ENCODE peak calls at places on chromosomes 2 and 18, in five cellular contexts. U, O, T, L and I are unnamed samples.

GRCh38 chr2:70344195-70344594 is 42.3 kb upstream of the FAM136A start:
- DNase-seq in U (no peak), O (peak; percentile 89), T (no peak), L (no peak), I (no peak)

GRCh38 chr2:212005077-212005671 is 533.4 kb downstream of the ERBB4 start:
- DNase-seq in U (peak; percentile 76), O (peak; percentile 68), T (peak; percentile 15), L (peak; percentile 26), I (no peak)

GRCh38 chr2:239106314-239106908 is 258.5 kb downstream of the TWIST2 start:
- DNase-seq in U (peak; percentile 76), O (peak; percentile 80), T (peak; percentile 92), L (peak; percentile 64), I (peak; percentile 5)

GRCh38 chr2:75522543-75523312 is 38.0 kb downstream of the EVA1A start:
- DNase-seq in U (no peak), O (peak; percentile 57), T (no peak), L (no peak), I (no peak)

GRCh38 chr2:218396688-218397501 is 2.8 kb upstream of the CTDSP1 start:
- DNase-seq in U (peak; percentile 51), O (peak; percentile 77), T (peak; percentile 60), L (peak; percentile 78), I (no peak)

GRCh38 chr18:48638896-48639771 is 100.3 kb downstream of the CTIF start:
- DNase-seq in U (no peak), O (no peak), T (no peak), L (no peak), I (no peak)

GRCh38 chr2:39140322-39140847 is 19.5 kb upstream of the SOS1 start:
- DNase-seq in U (no peak), O (no peak), T (no peak), L (no peak), I (no peak)

GRCh38 chr2:72892506-72893173 is 5.4 kb downstream of the SPR start:
- DNase-seq in U (peak; percentile 81), O (peak; percentile 82), T (peak; percentile 88), L (peak; percentile 80), I (no peak)

GRCh38 chr2:173964565-173965371 is 405 bp downstream of the SP3 start:
- DNase-seq in U (peak; percentile 92), O (peak; percentile 77), T (peak; percentile 90), L (peak; percentile 85), I (no peak)

GRCh38 chr2:204019572-204020501 is 83.3 kb downstream of the ICOS start:
- DNase-seq in U (peak; percentile 20), O (peak; percentile 86), T (no peak), L (no peak), I (no peak)

GRCh38 chr2:241813080-241813805 is 4.2 kb downstream of the NEU4 start:
- DNase-seq in U (no peak), O (no peak), T (peak; percentile 54), L (no peak), I (no peak)

GRCh38 chr18:79897940-79898625 is 53.4 kb downstream of the SLC66A2 start:
- DNase-seq in U (no peak), O (no peak), T (no peak), L (no peak), I (no peak)

GRCh38 chr2:214005337-214005736 is 405.5 kb upstream of the VWC2L start:
- DNase-seq in U (peak; percentile 26), O (peak; percentile 24), T (no peak), L (no peak), I (no peak)

GRCh38 chr18:39198376-39198775 is 1632.8 kb upstream of the CELF4 start:
- DNase-seq in U (peak; percentile 21), O (peak; percentile 28), T (no peak), L (no peak), I (peak; percentile 54)

GRCh38 chr2:237662671-237663093 is 35.3 kb downstream of the LRRFIP1 start:
- DNase-seq in U (peak; percentile 96), O (peak; percentile 74), T (peak; percentile 83), L (peak; percentile 96), I (peak; percentile 90)

GRCh38 chr2:37851428-37851827 is 73.7 kb upstream of the RMDN2 start:
- DNase-seq in U (no peak), O (no peak), T (no peak), L (no peak), I (no peak)

GRCh38 chr2:165289069-165289468 is 49.9 kb downstream of the SCN2A start:
- DNase-seq in U (no peak), O (no peak), T (no peak), L (no peak), I (no peak)

GRCh38 chr2:165294912-165295311 is 55.7 kb downstream of the SCN2A start:
- DNase-seq in U (no peak), O (no peak), T (no peak), L (no peak), I (no peak)

GRCh38 chr2:165295643-165296042 is 56.4 kb downstream of the SCN2A start:
- DNase-seq in U (no peak), O (no peak), T (no peak), L (no peak), I (no peak)

DNA sequence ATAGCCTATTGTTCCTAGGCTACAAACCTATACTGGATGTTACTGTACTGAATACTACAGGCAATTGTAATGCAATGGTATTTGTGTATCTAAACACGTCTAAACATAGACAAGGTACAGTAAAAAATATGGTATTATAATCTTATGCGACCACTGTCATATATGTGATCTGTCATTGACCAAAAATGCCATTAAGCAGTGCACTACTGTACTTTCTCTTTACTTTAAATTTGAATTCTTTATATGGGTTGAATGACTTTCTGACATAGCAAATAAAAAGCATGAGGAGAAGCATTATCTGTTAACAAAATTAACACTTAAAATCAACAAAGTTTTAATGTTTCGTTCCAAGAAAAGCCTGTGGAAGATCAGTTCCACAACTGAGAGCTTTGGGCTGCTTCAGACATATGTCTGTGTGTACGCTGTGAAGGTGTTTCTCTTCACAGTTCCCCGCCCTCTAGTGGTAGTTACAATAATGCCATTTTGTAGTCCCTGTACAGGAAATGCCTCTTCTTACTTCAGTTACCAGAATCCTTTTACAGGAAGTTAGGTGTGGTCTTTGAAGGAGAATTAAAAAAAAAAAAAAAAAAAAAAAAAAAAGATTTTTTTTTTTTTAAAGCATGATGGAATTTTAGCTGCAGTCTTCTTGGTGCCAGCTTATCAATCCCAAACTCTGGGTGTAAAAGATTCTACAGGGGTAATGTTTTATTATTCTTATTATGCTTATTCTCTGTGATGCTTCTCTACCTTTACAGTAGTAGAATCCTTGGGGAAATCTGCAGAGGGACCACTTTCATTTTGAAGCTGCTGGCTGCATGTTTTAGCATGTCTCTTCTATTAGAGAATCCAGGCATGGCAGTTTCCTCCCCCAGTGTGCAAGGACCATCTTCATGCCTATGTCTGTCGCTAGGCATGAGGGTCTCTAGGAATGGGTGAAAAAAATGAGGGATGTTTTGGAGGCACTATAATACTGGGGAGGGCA is 54.5 kb downstream of the SCN2A start:
- DNase-seq in U (peak; percentile 96), O (peak; percentile 90), T (peak; percentile 43), L (no peak), I (peak; percentile 72)
- H3K4me3 ChIP-seq in U (peak overlapping the region; percentile 40), O (peak overlapping the region; percentile 46), T (no peak overlapping the region), L (no peak overlapping the region), I (peak overlapping the region; percentile 27)

GRCh38 chr18:74291771-74292540 is at the start of gene CYB5A:
- DNase-seq in U (peak; percentile 98), O (peak; percentile 94), T (peak; percentile 99), L (peak; percentile 98), I (peak; percentile 78)

GRCh38 chr18:74294526-74294925 is 2.8 kb upstream of the CYB5A start:
- DNase-seq in U (no peak), O (no peak), T (no peak), L (no peak), I (no peak)

GRCh38 chr18:74289946-74290478 is 1.8 kb downstream of the CYB5A start:
- DNase-seq in U (no peak), O (peak; percentile 28), T (no peak), L (no peak), I (no peak)

GRCh38 chr18:74290831-74291770 is 662 bp downstream of the CYB5A start:
- DNase-seq in U (no peak), O (peak; percentile 70), T (peak; percentile 84), L (peak; percentile 76), I (no peak)

DNA sequence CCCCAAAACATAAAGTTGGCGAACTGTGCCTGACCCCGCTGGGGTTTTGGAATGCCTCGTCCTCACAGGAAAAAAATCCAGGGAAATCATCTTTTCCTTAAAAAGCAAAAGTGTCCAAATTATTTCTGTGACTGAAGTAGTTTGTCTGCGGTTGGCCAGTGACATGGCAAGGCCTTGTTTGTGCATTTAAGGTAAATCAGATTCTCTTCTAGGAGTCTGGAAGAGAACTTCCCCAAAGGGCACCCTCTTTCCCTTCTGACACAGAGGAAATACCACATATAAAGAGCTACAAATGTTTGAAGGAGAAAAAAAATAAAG is 737 bp upstream of the CYB5A start:
- DNase-seq in U (no peak), O (no peak), T (no peak), L (no peak), I (no peak)
- H3K4me3 ChIP-seq in U (peak overlapping the region; percentile 73), O (peak overlapping the region; percentile 91), T (peak overlapping the region; percentile 86), L (peak overlapping the region; percentile 96), I (peak overlapping the region; percentile 74)

DNA sequence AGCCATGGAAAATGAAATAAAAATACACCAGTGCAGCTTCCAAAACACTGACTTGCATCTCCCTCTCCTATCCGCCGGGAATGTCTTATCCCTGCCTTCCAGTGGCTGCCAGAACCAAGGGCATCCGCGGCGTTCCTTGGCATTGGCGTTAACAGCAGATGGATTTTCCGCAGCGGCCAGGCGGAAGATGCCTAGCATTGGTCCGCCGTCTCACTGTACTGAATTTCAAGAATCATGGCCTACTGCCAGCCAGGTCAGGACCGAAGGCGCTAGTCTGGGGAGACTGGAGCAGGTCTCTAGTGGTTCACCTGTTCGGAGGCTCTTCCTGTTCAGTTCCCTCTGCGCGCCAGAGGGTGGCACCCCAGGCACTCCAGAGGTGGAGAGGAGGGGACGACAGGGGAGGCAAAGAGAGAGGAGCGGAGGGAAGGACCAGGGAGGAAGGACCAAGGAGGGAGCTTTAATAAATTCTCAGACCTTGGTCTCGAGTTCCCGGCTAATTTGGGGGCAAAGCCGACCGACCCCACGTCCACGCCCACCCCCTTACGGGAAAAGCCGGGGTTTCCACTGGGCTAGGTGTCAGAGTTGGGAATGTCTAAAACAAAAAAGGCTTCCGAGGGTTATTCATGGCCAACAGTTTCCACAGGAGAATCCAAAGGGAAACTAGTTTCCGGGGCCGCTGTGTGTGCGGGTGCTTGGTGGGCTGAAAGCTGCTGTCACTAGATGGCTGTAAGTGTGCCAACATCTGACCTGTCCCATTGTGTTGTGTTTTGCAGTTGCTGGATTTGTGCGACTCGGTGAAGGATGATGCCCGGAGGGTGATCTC is 3.7 kb upstream of the BCL2L11 start:
- DNase-seq in U (peak; percentile 82), O (peak; percentile 87), T (peak; percentile 91), L (peak; percentile 82), I (no peak)
- H3K4me3 ChIP-seq in U (peak overlapping the region; percentile 86), O (peak overlapping the region; percentile 56), T (peak overlapping the region; percentile 56), L (peak overlapping the region; percentile 37), I (peak overlapping the region; percentile 56)

DNA sequence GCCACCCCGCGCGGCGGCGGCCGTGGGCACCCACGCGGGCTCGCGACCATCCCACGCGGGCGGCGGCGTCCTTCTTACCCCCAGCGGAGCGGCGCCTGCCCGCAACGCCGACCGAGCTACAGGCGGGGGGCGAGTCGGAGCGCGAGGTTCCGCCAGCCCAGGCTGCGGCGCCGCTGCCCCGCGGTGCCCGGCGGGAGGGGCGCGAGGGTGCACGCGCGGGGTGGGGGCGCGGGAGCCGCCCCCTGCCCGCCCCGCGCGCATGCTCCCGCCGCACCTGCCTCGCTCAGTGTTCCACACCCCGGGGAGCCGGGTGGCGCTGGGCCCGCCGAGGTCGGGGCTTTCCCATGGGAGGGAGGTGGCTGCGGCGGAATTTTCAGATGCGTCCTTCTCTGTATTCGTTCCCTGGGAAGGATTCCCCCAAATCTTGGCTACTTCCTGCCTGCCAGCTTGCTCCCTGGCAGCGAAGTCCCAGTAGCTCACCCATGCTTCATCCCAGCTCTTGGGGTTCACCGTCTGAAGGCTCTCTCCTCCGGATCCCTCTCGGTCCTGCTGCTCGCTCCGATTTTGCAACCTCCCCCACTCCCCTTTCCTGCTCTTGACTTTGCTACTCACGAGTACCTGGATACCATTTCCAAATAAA is at the start of gene L3MBTL4:
- DNase-seq in U (no peak), O (peak; percentile 14), T (peak; percentile 86), L (peak; percentile 69), I (no peak)
- H3K4me3 ChIP-seq in U (peak within 1 kb of the TSS; percentile 53), O (peak within 1 kb of the TSS; percentile 64), T (peak within 1 kb of the TSS; percentile 77), L (peak within 1 kb of the TSS; percentile 83), I (peak within 1 kb of the TSS; percentile 52)